ENCODE peak calls at places on chromosome 13, in four cellular contexts. T, K, V and Z are unnamed samples.

GRCh38 chr13:76725211-76725610 is 161.0 kb downstream of the KCTD12 start:
- DNase-seq in T (no peak), K (peak; percentile 59), V (no peak), Z (peak; percentile 67)

GRCh38 chr13:107461751-107462150 is 753.6 kb downstream of the LIG4 start:
- DNase-seq in T (no peak), K (peak; percentile 75), V (no peak), Z (peak; percentile 29)

GRCh38 chr13:25103711-25104110 is 7.8 kb downstream of the PABPC3 start:
- DNase-seq in T (no peak), K (no peak), V (no peak), Z (no peak)

GRCh38 chr13:46633416-46633815 is 80.4 kb downstream of the LRCH1 start:
- DNase-seq in T (no peak), K (peak; percentile 82), V (no peak), Z (peak; percentile 81)

GRCh38 chr13:110250258-110250891 is 56.6 kb downstream of the COL4A1 start:
- DNase-seq in T (peak; percentile 59), K (peak; percentile 77), V (no peak), Z (peak; percentile 91)

GRCh38 chr13:75417006-75417384 is 65.0 kb downstream of the TBC1D4 start:
- DNase-seq in T (no peak), K (no peak), V (no peak), Z (no peak)

GRCh38 chr13:113567681-113568080 is 16.9 kb upstream of the TFDP1 start:
- DNase-seq in T (no peak), K (no peak), V (no peak), Z (no peak)

GRCh38 chr13:64770743-64771142 is 2459.4 kb downstream of the PCDH9 start:
- DNase-seq in T (no peak), K (no peak), V (no peak), Z (no peak)

GRCh38 chr13:110388141-110388943 is 81.3 kb downstream of the COL4A2 start:
- DNase-seq in T (peak; percentile 72), K (peak; percentile 78), V (no peak), Z (peak; percentile 84)

GRCh38 chr13:21399741-21400140 is 59.4 kb downstream of the ZDHHC20 start:
- DNase-seq in T (no peak), K (peak; percentile 8), V (no peak), Z (peak; percentile 39)

GRCh38 chr13:102903659-102904407 is 58.0 kb downstream of the ERCC5 start:
- DNase-seq in T (no peak), K (peak; percentile 43), V (no peak), Z (peak; percentile 31)

GRCh38 chr13:43831088-43831487 is 44.3 kb upstream of the ENOX1 start:
- DNase-seq in T (no peak), K (peak; percentile 29), V (no peak), Z (peak; percentile 75)

GRCh38 chr13:111031531-111031961 is 83.6 kb upstream of the ARHGEF7 start:
- DNase-seq in T (no peak), K (peak; percentile 67), V (no peak), Z (no peak)

GRCh38 chr13:98664047-98664446 is 87.1 kb upstream of the STK24 start:
- DNase-seq in T (no peak), K (peak; percentile 89), V (no peak), Z (peak; percentile 17)

GRCh38 chr13:110639935-110640334 is 24.6 kb downstream of the NAXD start:
- DNase-seq in T (no peak), K (no peak), V (no peak), Z (no peak)

GRCh38 chr13:22883961-22884360 is 296.8 kb upstream of the SGCG start:
- DNase-seq in T (no peak), K (no peak), V (no peak), Z (no peak)

GRCh38 chr13:30585748-30586262 is 31.9 kb upstream of the USPL1 start:
- DNase-seq in T (no peak), K (peak; percentile 69), V (no peak), Z (peak; percentile 72)

GRCh38 chr13:108227651-108228272 is 9.6 kb downstream of the ABHD13 start:
- DNase-seq in T (peak; percentile 24), K (peak; percentile 53), V (no peak), Z (peak; percentile 71)

GRCh38 chr13:24624801-24625231 is 55.4 kb upstream of the ATP12A start:
- DNase-seq in T (no peak), K (no peak), V (no peak), Z (no peak)

GRCh38 chr13:32248789-32249188 is 66.4 kb downstream of the ZAR1L start:
- DNase-seq in T (no peak), K (no peak), V (no peak), Z (no peak)

GRCh38 chr13:103640617-103641016 is 574.4 kb upstream of the SLC10A2 start:
- DNase-seq in T (no peak), K (no peak), V (no peak), Z (no peak)

GRCh38 chr13:30934381-30934780 is 1.9 kb downstream of the TEX26 start:
- DNase-seq in T (no peak), K (no peak), V (no peak), Z (no peak)

GRCh38 chr13:75963318-75963717 is 327.2 kb downstream of the LMO7 start:
- DNase-seq in T (no peak), K (peak; percentile 5), V (no peak), Z (no peak)

GRCh38 chr13:20397896-20398295 is 127.8 kb downstream of the CRYL1 start:
- DNase-seq in T (no peak), K (no peak), V (no peak), Z (no peak)

GRCh38 chr13:110306960-110307696 is at the start of the genes COL4A1 and COL4A2:
- DNase-seq in T (peak; percentile 81), K (peak; percentile 86), V (no peak), Z (peak; percentile 82)

GRCh38 chr13:34412295-34412694 is 529.8 kb upstream of the NBEA start:
- DNase-seq in T (no peak), K (no peak), V (no peak), Z (no peak)

GRCh38 chr13:22744688-22745452 is 435.9 kb upstream of the SGCG start:
- DNase-seq in T (no peak), K (no peak), V (no peak), Z (no peak)

GRCh38 chr13:28117689-28118377 is 17.5 kb upstream of the FLT3 start:
- DNase-seq in T (peak; percentile 56), K (no peak), V (no peak), Z (peak; percentile 60)

GRCh38 chr13:24178847-24179845 is 18.6 kb downstream of the SPATA13 start:
- DNase-seq in T (no peak), K (peak; percentile 75), V (no peak), Z (peak; percentile 38)

GRCh38 chr13:79481685-79482052 is 714 bp downstream of the NDFIP2 start:
- DNase-seq in T (no peak), K (no peak), V (peak; percentile 15), Z (no peak)

GRCh38 chr13:114101831-114102520 is 30.4 kb downstream of the RASA3 start:
- DNase-seq in T (no peak), K (no peak), V (no peak), Z (no peak)

GRCh38 chr13:79995334-79995733 is 345.6 kb downstream of the SPRY2 start:
- DNase-seq in T (no peak), K (peak; percentile 85), V (no peak), Z (peak; percentile 61)

GRCh38 chr13:98975822-98976261 is 2.0 kb downstream of the DOCK9 start:
- DNase-seq in T (no peak), K (peak; percentile 15), V (no peak), Z (peak; percentile 43)

GRCh38 chr13:77563110-77563509 is 27.6 kb downstream of the SCEL start:
- DNase-seq in T (no peak), K (peak; percentile 54), V (no peak), Z (peak; percentile 58)

GRCh38 chr13:67374391-67374790 is 144.3 kb upstream of the PCDH9 start:
- DNase-seq in T (no peak), K (no peak), V (no peak), Z (no peak)

GRCh38 chr13:46778879-46779278 is 18.1 kb downstream of the ESD start:
- DNase-seq in T (no peak), K (peak; percentile 67), V (no peak), Z (peak; percentile 53)

GRCh38 chr13:26921918-26922317 is 161.3 kb upstream of the GPR12 start:
- DNase-seq in T (no peak), K (no peak), V (no peak), Z (no peak)

GRCh38 chr13:27006519-27007161 is 165.0 kb downstream of the USP12 start:
- DNase-seq in T (no peak), K (no peak), V (no peak), Z (peak; percentile 36)

GRCh38 chr13:101454767-101455166 is 2.3 kb downstream of the ITGBL1 start:
- DNase-seq in T (no peak), K (peak; percentile 64), V (no peak), Z (peak; percentile 39)

DNA sequence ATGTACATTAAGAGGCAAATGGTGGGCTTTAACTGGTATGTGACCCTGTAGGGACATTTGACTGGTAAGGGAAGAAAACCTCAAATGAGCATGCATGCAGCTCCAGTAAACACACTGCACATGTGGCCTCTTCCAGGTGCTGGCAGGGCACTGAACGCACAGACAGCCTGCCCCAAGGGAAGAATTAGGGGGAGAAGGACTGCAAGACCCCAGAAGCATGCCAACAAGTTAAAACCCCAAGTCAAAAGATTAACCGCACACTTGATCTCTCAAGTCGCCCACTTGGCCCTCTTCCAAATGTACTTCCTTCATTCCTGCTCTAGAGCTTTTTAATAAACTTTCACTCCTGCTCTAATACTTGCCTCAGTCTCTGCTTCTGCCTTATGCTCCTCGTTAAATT is 46.9 kb upstream of the SLITRK1 start:
- DNase-seq in T (no peak), K (no peak), V (no peak), Z (no peak)
- TF ChIP-seq CTCF in T (no peak), K (no peak), V (no peak), Z (no peak)

DNA sequence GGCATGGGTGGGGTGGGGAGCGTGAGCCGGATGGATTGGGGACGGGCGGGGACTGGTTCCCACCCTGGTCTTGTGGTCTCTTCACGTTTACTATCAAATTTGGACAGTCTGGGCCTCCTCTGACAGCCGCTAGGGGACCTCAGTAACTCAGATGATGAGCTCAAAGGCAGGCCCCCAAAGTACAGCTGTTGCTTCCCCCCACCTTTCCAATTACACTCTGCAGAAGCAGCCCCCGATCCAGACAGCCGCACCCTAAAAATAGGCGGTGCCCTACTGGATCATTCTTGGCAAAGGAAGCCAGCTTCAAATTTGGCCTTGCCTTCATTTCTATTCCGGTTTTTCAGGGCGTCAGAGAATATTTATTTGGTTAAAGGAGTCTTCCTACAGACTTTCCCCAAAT is 1.9 kb upstream of the FOXO1 start:
- DNase-seq in T (peak; percentile 42), K (no peak), V (no peak), Z (no peak)
- TF ChIP-seq CTCF in T (no peak), K (peak; percentile 62), V (no peak), Z (peak; percentile 60)

GRCh38 chr13:59901191-59901590 is 262.5 kb downstream of the DIAPH3 start:
- DNase-seq in T (no peak), K (no peak), V (no peak), Z (no peak)

GRCh38 chr13:59906413-59907027 is 257.2 kb downstream of the DIAPH3 start:
- DNase-seq in T (no peak), K (peak; percentile 58), V (no peak), Z (peak; percentile 72)
- TF ChIP-seq CTCF in T (no peak), K (peak; percentile 61), V (no peak), Z (peak; percentile 75)

DNA sequence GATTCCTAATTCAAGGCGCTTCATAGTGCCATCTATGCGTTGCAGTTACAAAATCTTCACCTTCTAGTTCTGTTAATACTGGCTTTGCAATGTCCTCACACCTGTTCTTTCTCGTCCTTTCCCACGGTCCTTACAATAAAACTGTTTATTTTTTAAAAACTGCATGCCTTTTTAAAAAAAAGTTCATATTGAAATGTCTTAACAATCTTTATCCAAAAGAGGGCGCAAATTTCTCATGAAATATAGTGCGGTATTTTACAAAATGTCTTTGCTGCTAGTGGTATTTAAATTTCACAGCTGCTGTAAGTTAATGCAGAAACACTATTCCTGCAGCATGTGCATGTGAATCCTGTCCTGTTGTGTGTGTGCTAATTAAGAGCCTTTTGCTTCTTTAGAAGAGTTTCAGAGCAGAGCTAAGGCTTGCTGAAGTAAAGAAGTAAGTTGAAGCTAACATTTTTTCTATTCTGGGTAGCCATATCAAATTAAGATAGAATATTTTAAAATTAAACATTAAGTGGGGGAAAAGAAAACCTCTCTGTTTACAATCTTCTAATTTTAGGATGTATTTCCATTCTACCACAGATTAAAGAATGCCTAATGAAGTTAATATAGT is 15.8 kb upstream of the CLDN10 start:
- DNase-seq in T (no peak), K (peak; percentile 54), V (no peak), Z (peak; percentile 63)
- TF ChIP-seq CTCF in T (no peak), K (peak; percentile 31), V (peak; percentile 33), Z (peak; percentile 45)